ENCODE peak calls at places on chromosome X, in nine cellular contexts. H is activated naive CD4-positive, alpha-beta T cell treated with Interleukin-2 at 50 U/mL for 16 hours; L is memory B cell; C is activated CD8-positive, alpha-beta memory T cell treated with anti-CD3 and anti-CD28 coated beads for 48 hours; F is OCI-LY7; T is SJSA1; B is islet precursor cell; J is activated effector memory CD4-positive, alpha-beta T cell treated with anti-CD3 and anti-CD28 coated beads, Interleukin-2, amount 50 U/mL, for 16 hours; P is T-cell. Z is an unnamed sample.

GRCh38 chrX:44529315-44529714 is 13.3 kb downstream of the FUNDC1 start:
- DNase-seq in L (no peak), J (no peak), H (no peak), F (no peak), T (no peak), P (no peak), B (no peak), C (no peak), Z (no peak)

GRCh38 chrX:9770319-9770718 is 4.7 kb upstream of the GPR143 start:
- DNase-seq in C (no peak), F (no peak), L (no peak), T (no peak), B (no peak), P (no peak), H (no peak), J (no peak), Z (no peak)

GRCh38 chrX:4844376-4844775 is 1130.9 kb upstream of the PRKX start:
- DNase-seq in C (no peak), P (no peak), B (peak), L (no peak), F (no peak), T (no peak), H (no peak), J (no peak), Z (peak)

GRCh38 chrX:110836982-110837381 is 41.4 kb upstream of the CHRDL1 start:
- DNase-seq in T (no peak), J (no peak), H (no peak), B (peak), C (no peak), L (no peak), F (no peak), P (no peak), Z (no peak)

GRCh38 chrX:49993661-49994060 is 71.3 kb downstream of the CLCN5 start:
- DNase-seq in J (no peak), T (no peak), P (no peak), C (no peak), B (no peak), F (no peak), L (no peak), H (no peak), Z (no peak)

GRCh38 chrX:76064825-76065224 is 108.0 kb upstream of the PBDC1 start:
- DNase-seq in F (no peak), P (no peak), T (no peak), B (no peak), C (no peak), H (no peak), L (no peak), J (no peak), Z (peak)

GRCh38 chrX:20267924-20268701 is 1.4 kb upstream of the RPS6KA3 start:
- DNase-seq in L (no peak), H (peak), B (peak), P (peak), F (no peak), C (no peak), T (no peak), J (peak), Z (no peak)

GRCh38 chrX:86148594-86148993 is 343 bp downstream of the DACH2 start:
- DNase-seq in B (no peak), P (no peak), T (no peak), H (no peak), F (no peak), L (no peak), C (no peak), J (no peak), Z (no peak)

GRCh38 chrX:38108364-38108763 is 102.0 kb downstream of the SYTL5 start:
- DNase-seq in J (no peak), H (no peak), T (no peak), B (no peak), C (no peak), L (no peak), F (peak), P (no peak), Z (no peak)

GRCh38 chrX:71251456-71251973 is 2.4 kb downstream of the ZMYM3 start:
- DNase-seq in H (peak), L (no peak), P (no peak), F (no peak), T (no peak), J (peak), C (no peak), B (no peak), Z (peak)

Z was measured in OCI-M1.